ENCODE peak calls at places on chromosomes 3 and 15, in five cellular contexts. H is NCI-H460, Q is AG20443, L is mucosa of gallbladder, Y is A172. B is an unnamed sample.

GRCh38 chr3:141441381-141442365 is 45.2 kb upstream of the RASA2 start:
- DNase-seq in H (peak; percentile 41), Q (peak; percentile 78), L (peak; percentile 78), Y (peak; percentile 72), B (peak; percentile 75)

GRCh38 chr3:53753518-53754183 is 92.6 kb downstream of the CHDH start:
- DNase-seq in H (no peak), Q (no peak), L (no peak), Y (no peak), B (no peak)

GRCh38 chr3:77530870-77531269 is 491.0 kb downstream of the ROBO2 start:
- DNase-seq in H (no peak), Q (peak; percentile 37), L (no peak), Y (no peak), B (no peak)

GRCh38 chr15:55742498-55742926 is 440 bp downstream of the PRTG start:
- DNase-seq in H (no peak), Q (peak; percentile 60), L (no peak), Y (peak; percentile 19), B (peak; percentile 50)

GRCh38 chr15:63136742-63137141 is 15.1 kb downstream of the LACTB start:
- DNase-seq in H (no peak), Q (no peak), L (no peak), Y (no peak), B (no peak)

GRCh38 chr15:93217343-93217742 is 128.3 kb upstream of the RGMA start:
- DNase-seq in H (no peak), Q (no peak), L (peak; percentile 2), Y (no peak), B (no peak)

GRCh38 chr3:178504128-178504527 is 32.1 kb upstream of the KCNMB2 start:
- DNase-seq in H (no peak), Q (no peak), L (no peak), Y (no peak), B (no peak)

GRCh38 chr3:95246413-95246812 is 1183.6 kb downstream of the NSUN3 start:
- DNase-seq in H (no peak), Q (no peak), L (no peak), Y (no peak), B (no peak)

GRCh38 chr15:40782609-40783227 is 12.9 kb downstream of the C15orf62 start:
- DNase-seq in H (peak; percentile 58), Q (no peak), L (peak; percentile 70), Y (peak; percentile 38), B (peak; percentile 78)

GRCh38 chr15:42491540-42492225 is 742 bp upstream of the ZNF106 start:
- DNase-seq in H (peak; percentile 33), Q (peak; percentile 47), L (no peak), Y (peak; percentile 78), B (no peak)

GRCh38 chr3:158120330-158120729 is 10.4 kb downstream of the RSRC1 start:
- DNase-seq in H (no peak), Q (no peak), L (no peak), Y (no peak), B (no peak)

B was measured in ureter.